ENCODE peak calls at places on chromosomes 1 and 21, in five cellular contexts. One of them, this sample, is unnamed.

GRCh38 chr1:84174051-84174556 is 30.0 kb downstream of the PRKACB start:
- DNase-seq in stimulated activated CD4-positive, alpha-beta T cell treated with anti-CD3 and anti-CD28 coated beads, Interleukin-2, amount 100 ng/mL, for 24 hours: no peak
- DNase-seq in AG09309: no peak
- DNase-seq in iPS-NIHi11: peak
- DNase-seq in posterior vena cava: no peak
- DNase-seq in this sample: peak

GRCh38 chr1:93029317-93029716 is 49.8 kb upstream of the MTF2 start:
- DNase-seq in stimulated activated CD4-positive, alpha-beta T cell treated with anti-CD3 and anti-CD28 coated beads, Interleukin-2, amount 100 ng/mL, for 24 hours: no peak
- DNase-seq in AG09309: no peak
- DNase-seq in posterior vena cava: no peak
- DNase-seq in iPS-NIHi11: no peak
- DNase-seq in this sample: peak

GRCh38 chr1:217059401-217059800 is 336.2 kb upstream of the ESRRG start:
- DNase-seq in stimulated activated CD4-positive, alpha-beta T cell treated with anti-CD3 and anti-CD28 coated beads, Interleukin-2, amount 100 ng/mL, for 24 hours: no peak
- DNase-seq in AG09309: no peak
- DNase-seq in posterior vena cava: no peak
- DNase-seq in iPS-NIHi11: no peak
- DNase-seq in this sample: peak

GRCh38 chr1:12052008-12052573 is 11.0 kb upstream of the TNFRSF8 start:
- DNase-seq in AG09309: peak
- DNase-seq in iPS-NIHi11: peak
- DNase-seq in posterior vena cava: peak
- DNase-seq in stimulated activated CD4-positive, alpha-beta T cell treated with anti-CD3 and anti-CD28 coated beads, Interleukin-2, amount 100 ng/mL, for 24 hours: peak
- DNase-seq in this sample: peak

GRCh38 chr1:6357243-6357929 is 36.2 kb downstream of the ACOT7 start:
- DNase-seq in posterior vena cava: no peak
- DNase-seq in iPS-NIHi11: peak
- DNase-seq in AG09309: no peak
- DNase-seq in stimulated activated CD4-positive, alpha-beta T cell treated with anti-CD3 and anti-CD28 coated beads, Interleukin-2, amount 100 ng/mL, for 24 hours: no peak
- DNase-seq in this sample: peak

GRCh38 chr1:115507916-115508315 is 133.9 kb upstream of the VANGL1 start:
- DNase-seq in AG09309: no peak
- DNase-seq in iPS-NIHi11: no peak
- DNase-seq in posterior vena cava: no peak
- DNase-seq in stimulated activated CD4-positive, alpha-beta T cell treated with anti-CD3 and anti-CD28 coated beads, Interleukin-2, amount 100 ng/mL, for 24 hours: no peak
- DNase-seq in this sample: no peak

GRCh38 chr1:172789840-172790239 is 130.9 kb downstream of the FASLG start:
- DNase-seq in iPS-NIHi11: no peak
- DNase-seq in posterior vena cava: no peak
- DNase-seq in AG09309: no peak
- DNase-seq in stimulated activated CD4-positive, alpha-beta T cell treated with anti-CD3 and anti-CD28 coated beads, Interleukin-2, amount 100 ng/mL, for 24 hours: no peak
- DNase-seq in this sample: no peak

GRCh38 chr1:209830722-209831121 is 3.0 kb downstream of the UTP25 start:
- DNase-seq in posterior vena cava: no peak
- DNase-seq in stimulated activated CD4-positive, alpha-beta T cell treated with anti-CD3 and anti-CD28 coated beads, Interleukin-2, amount 100 ng/mL, for 24 hours: no peak
- DNase-seq in AG09309: no peak
- DNase-seq in iPS-NIHi11: no peak
- DNase-seq in this sample: no peak

GRCh38 chr1:207261971-207262370 is 59.5 kb upstream of the CD55 start:
- DNase-seq in iPS-NIHi11: no peak
- DNase-seq in stimulated activated CD4-positive, alpha-beta T cell treated with anti-CD3 and anti-CD28 coated beads, Interleukin-2, amount 100 ng/mL, for 24 hours: no peak
- DNase-seq in AG09309: no peak
- DNase-seq in posterior vena cava: no peak
- DNase-seq in this sample: no peak

GRCh38 chr1:245375789-245376188 is 221.0 kb downstream of the KIF26B start:
- DNase-seq in iPS-NIHi11: no peak
- DNase-seq in stimulated activated CD4-positive, alpha-beta T cell treated with anti-CD3 and anti-CD28 coated beads, Interleukin-2, amount 100 ng/mL, for 24 hours: no peak
- DNase-seq in AG09309: peak
- DNase-seq in posterior vena cava: no peak
- DNase-seq in this sample: no peak

GRCh38 chr1:199747984-199748383 is 279.5 kb upstream of the NR5A2 start:
- DNase-seq in AG09309: no peak
- DNase-seq in stimulated activated CD4-positive, alpha-beta T cell treated with anti-CD3 and anti-CD28 coated beads, Interleukin-2, amount 100 ng/mL, for 24 hours: no peak
- DNase-seq in iPS-NIHi11: peak
- DNase-seq in posterior vena cava: no peak
- DNase-seq in this sample: peak

GRCh38 chr1:19208710-19209438 is 1.2 kb downstream of the UBR4 start:
- DNase-seq in posterior vena cava: no peak
- DNase-seq in stimulated activated CD4-positive, alpha-beta T cell treated with anti-CD3 and anti-CD28 coated beads, Interleukin-2, amount 100 ng/mL, for 24 hours: no peak
- DNase-seq in iPS-NIHi11: no peak
- DNase-seq in AG09309: no peak
- DNase-seq in this sample: no peak

GRCh38 chr1:94883688-94884087 is 43.2 kb downstream of the CNN3 start:
- DNase-seq in stimulated activated CD4-positive, alpha-beta T cell treated with anti-CD3 and anti-CD28 coated beads, Interleukin-2, amount 100 ng/mL, for 24 hours: no peak
- DNase-seq in AG09309: no peak
- DNase-seq in posterior vena cava: no peak
- DNase-seq in iPS-NIHi11: no peak
- DNase-seq in this sample: no peak

GRCh38 chr21:29078884-29079765 is 5.7 kb upstream of the CCT8 start:
- DNase-seq in stimulated activated CD4-positive, alpha-beta T cell treated with anti-CD3 and anti-CD28 coated beads, Interleukin-2, amount 100 ng/mL, for 24 hours: peak
- DNase-seq in AG09309: no peak
- DNase-seq in posterior vena cava: no peak
- DNase-seq in iPS-NIHi11: no peak
- DNase-seq in this sample: no peak

GRCh38 chr1:88488277-88488676 is 195.8 kb upstream of the PKN2 start:
- DNase-seq in AG09309: no peak
- DNase-seq in posterior vena cava: no peak
- DNase-seq in stimulated activated CD4-positive, alpha-beta T cell treated with anti-CD3 and anti-CD28 coated beads, Interleukin-2, amount 100 ng/mL, for 24 hours: no peak
- DNase-seq in iPS-NIHi11: no peak
- DNase-seq in this sample: no peak

GRCh38 chr1:35856964-35857363 is 26.0 kb upstream of the AGO1 start:
- DNase-seq in AG09309: no peak
- DNase-seq in stimulated activated CD4-positive, alpha-beta T cell treated with anti-CD3 and anti-CD28 coated beads, Interleukin-2, amount 100 ng/mL, for 24 hours: no peak
- DNase-seq in posterior vena cava: no peak
- DNase-seq in iPS-NIHi11: no peak
- DNase-seq in this sample: no peak

GRCh38 chr1:246947255-246947654 is 15.5 kb upstream of the AHCTF1 start:
- DNase-seq in iPS-NIHi11: no peak
- DNase-seq in AG09309: no peak
- DNase-seq in stimulated activated CD4-positive, alpha-beta T cell treated with anti-CD3 and anti-CD28 coated beads, Interleukin-2, amount 100 ng/mL, for 24 hours: no peak
- DNase-seq in posterior vena cava: no peak
- DNase-seq in this sample: no peak

GRCh38 chr1:185556551-185556950 is 177.6 kb upstream of the HMCN1 start:
- DNase-seq in stimulated activated CD4-positive, alpha-beta T cell treated with anti-CD3 and anti-CD28 coated beads, Interleukin-2, amount 100 ng/mL, for 24 hours: no peak
- DNase-seq in posterior vena cava: no peak
- DNase-seq in iPS-NIHi11: no peak
- DNase-seq in AG09309: no peak
- DNase-seq in this sample: no peak